ENCODE peak calls at places on chromosomes 13 and 19, in ten cellular contexts. A is myocyte; F is GM04503; I is activated CD4-positive, alpha-beta memory T cell treated with anti-CD3 and anti-CD28 coated beads, Interleukin-2, amount 10 ng/mL, durations not matched to agents 7 days and 5 days; Z is small intestine; Q is stimulated activated CD4-positive, alpha-beta T cell treated with anti-CD3 and anti-CD28 coated beads, TNF-alpha, amount 100 ng/mL, for 48 hours; Y is HFFc6; D is T-helper 2 cell; E is amygdala; B is nucleus accumbens. T is an unnamed sample.

GRCh38 chr19:41307090-41307875 is 2.7 kb upstream of the CCDC97 start:
- DNase-seq in B (no peak), Q (no peak), I (peak), E (no peak), D (peak), F (no peak), Y (no peak), A (no peak), Z (no peak), T (no peak)

GRCh38 chr19:29533578-29534544 is 8.1 kb downstream of the VSTM2B start:
- DNase-seq in F (no peak), Q (no peak), B (no peak), D (no peak), Y (no peak), Z (no peak), E (no peak), A (no peak), I (no peak), T (no peak)

GRCh38 chr19:41872775-41873647 is 4.1 kb upstream of the CD79A start:
- DNase-seq in A (peak), I (peak), Q (no peak), B (no peak), D (peak), Y (peak), F (no peak), Z (peak), E (peak), T (peak)

GRCh38 chr13:35722438-35723060 is 246.1 kb upstream of the MAB21L1 start:
- DNase-seq in A (no peak), B (no peak), D (no peak), Z (no peak), I (no peak), Q (no peak), F (no peak), E (no peak), Y (no peak), T (no peak)

GRCh38 chr13:78121459-78122348 is 203.1 kb upstream of the EDNRB start:
- DNase-seq in A (peak), F (peak), B (no peak), Z (peak), E (peak), Y (peak), Q (peak), I (peak), D (peak), T (peak)

GRCh38 chr13:113758651-113759524 is at the start of gene TMEM255B:
- DNase-seq in E (peak), D (peak), F (no peak), Y (peak), A (peak), Q (peak), I (peak), B (peak), Z (peak), T (peak)

GRCh38 chr19:52307275-52307674 is 10.3 kb downstream of the ZNF480 start:
- DNase-seq in A (peak), Z (no peak), I (no peak), F (no peak), Q (no peak), D (peak), Y (no peak), E (no peak), B (no peak), T (no peak)

GRCh38 chr13:29849071-29849541 is 1.3 kb downstream of the UBL3 start:
- DNase-seq in I (peak), F (no peak), B (no peak), Z (peak), D (peak), Q (no peak), E (no peak), A (peak), Y (no peak), T (no peak)

GRCh38 chr13:111422352-111422751 is 101.9 kb downstream of the TEX29 start:
- DNase-seq in Z (no peak), E (no peak), Y (no peak), I (no peak), Q (no peak), A (no peak), B (no peak), F (no peak), D (no peak), T (no peak)

T was measured in pancreas.